ENCODE peak calls at places on chromosomes 7 and 10, in nine cellular contexts. U is IMR-90, G is left ventricle myocardium inferior, M is GM23248, I is BJ, X is colonic mucosa, F is mesendoderm, Y is aorta, H is mucosa of descending colon. C is an unnamed sample. For H3K36me3, the result is how much of the 10 kb centered on the place peaks cover.

GRCh38 chr10:64519831-64520230 is 998.6 kb downstream of the REEP3 start:
- DNase-seq in U (no peak), G (no peak), M (no peak), I (no peak), X (no peak), F (no peak), Y (no peak), H (no peak), C (no peak)

GRCh38 chr7:141184532-141185190 is 110.8 kb downstream of the TMEM178B start:
- DNase-seq in U (no peak), G (no peak), M (no peak), I (no peak), X (no peak), F (no peak), Y (no peak), H (no peak), C (no peak)

GRCh38 chr10:109737009-109737408 is 186.3 kb downstream of the XPNPEP1 start:
- DNase-seq in U (no peak), G (no peak), M (no peak), I (no peak), X (no peak), F (no peak), Y (no peak), H (no peak), C (no peak)

GRCh38 chr7:138510003-138510402 is 49.9 kb downstream of the TRIM24 start:
- DNase-seq in U (no peak), G (no peak), M (no peak), I (no peak), X (no peak), F (no peak), Y (no peak), H (no peak), C (no peak)

GRCh38 chr7:81632418-81632817 is 137.4 kb downstream of the HGF start:
- DNase-seq in U (peak), G (no peak), M (no peak), I (no peak), X (no peak), F (peak), Y (no peak), H (no peak), C (no peak)

GRCh38 chr7:46209611-46210170 is 288.6 kb upstream of the IGFBP3 start:
- DNase-seq in U (no peak), G (no peak), M (no peak), I (no peak), X (no peak), F (no peak), Y (no peak), H (no peak), C (no peak)

GRCh38 chr7:96831446-96831845 is 121.8 kb upstream of the SEM1 start:
- DNase-seq in U (no peak), G (no peak), M (no peak), I (no peak), X (no peak), F (no peak), Y (no peak), H (no peak), C (no peak)

GRCh38 chr10:70843333-70843732 is 27.6 kb downstream of the SGPL1 start:
- DNase-seq in U (no peak), G (no peak), M (no peak), I (no peak), X (no peak), F (no peak), Y (no peak), H (no peak), C (no peak)

GRCh38 chr10:16792675-16793074 is 24.5 kb downstream of the RSU1 start:
- DNase-seq in U (peak), G (peak), M (no peak), I (no peak), X (no peak), F (no peak), Y (peak), H (no peak), C (no peak)

GRCh38 chr7:158838238-158838637 is 8.9 kb upstream of the ESYT2 start:
- DNase-seq in U (no peak), G (no peak), M (no peak), I (no peak), X (no peak), F (no peak), Y (no peak), H (no peak), C (no peak)

GRCh38 chr7:155219947-155220769 is 77.5 kb upstream of the INSIG1 start:
- DNase-seq in U (no peak), G (no peak), M (peak), I (no peak), X (no peak), F (no peak), Y (peak), H (no peak), C (no peak)

GRCh38 chr7:108973075-108973474 is 403.4 kb downstream of the DNAJB9 start:
- DNase-seq in U (no peak), G (no peak), M (no peak), I (no peak), X (no peak), F (peak), Y (no peak), H (no peak), C (no peak)

GRCh38 chr10:120394446-120394845 is 62.6 kb upstream of the PLPP4 start:
- DNase-seq in U (no peak), G (no peak), M (no peak), I (no peak), X (no peak), F (no peak), Y (no peak), H (no peak), C (no peak)

GRCh38 chr7:36668080-36668479 is 56.2 kb downstream of the AOAH start:
- DNase-seq in U (peak), G (no peak), M (peak), I (no peak), X (no peak), F (no peak), Y (no peak), H (no peak), C (no peak)

GRCh38 chr10:122149607-122150505 is 121.2 kb upstream of the BTBD16 start:
- DNase-seq in U (no peak), G (peak), M (peak), I (no peak), X (no peak), F (no peak), Y (peak), H (no peak), C (no peak)

GRCh38 chr7:122148081-122148480 is 4.0 kb upstream of the AASS start:
- DNase-seq in U (no peak), G (no peak), M (no peak), I (no peak), X (no peak), F (no peak), Y (no peak), H (no peak), C (no peak)

GRCh38 chr7:55502209-55502608 is 70.1 kb downstream of the VOPP1 start:
- DNase-seq in U (no peak), G (no peak), M (no peak), I (no peak), X (no peak), F (no peak), Y (no peak), H (no peak), C (no peak)

GRCh38 chr7:55505259-55505658 is 67.0 kb downstream of the VOPP1 start:
- DNase-seq in U (no peak), G (no peak), M (no peak), I (no peak), X (no peak), F (no peak), Y (no peak), H (no peak), C (no peak)

GRCh38 chr7:55502988-55503514 is 69.3 kb downstream of the VOPP1 start:
- DNase-seq in U (no peak), G (no peak), M (no peak), I (no peak), X (no peak), F (no peak), Y (no peak), H (no peak), C (no peak)

GRCh38 chr7:55507743-55508142 is 64.6 kb downstream of the VOPP1 start:
- DNase-seq in U (no peak), G (no peak), M (no peak), I (no peak), X (no peak), F (no peak), Y (no peak), H (no peak), C (no peak)

GRCh38 chr7:55504093-55504859 is 68.0 kb downstream of the VOPP1 start:
- DNase-seq in U (peak), G (no peak), M (peak), I (no peak), X (no peak), F (peak), Y (no peak), H (no peak), C (no peak)
- H3K36me3 ChIP-seq in U (under half), G (under half), M (under half), I (under half), X (under half), F (under half), Y (under half), H (under half), C (under half)

GRCh38 chr10:75432176-75432575 is 752 bp downstream of the LRMDA start:
- DNase-seq in U (no peak), G (no peak), M (no peak), I (no peak), X (no peak), F (no peak), Y (no peak), H (peak), C (no peak)
- H3K4me3 ChIP-seq in U (no peak), G (peak), M (no peak), I (no peak), X (no peak), F (no peak), Y (no peak), H (no peak), C (no peak)

GRCh38 chr7:6422926-6423632 is 24.7 kb downstream of the DAGLB start:
- DNase-seq in U (no peak), G (peak), M (no peak), I (no peak), X (no peak), F (no peak), Y (no peak), H (no peak), C (no peak)

GRCh38 chr7:6425948-6426347 is 21.8 kb downstream of the DAGLB start:
- DNase-seq in U (no peak), G (no peak), M (no peak), I (no peak), X (no peak), F (no peak), Y (no peak), H (no peak), C (no peak)

GRCh38 chr7:6422095-6422494 is 25.7 kb downstream of the DAGLB start:
- DNase-seq in U (no peak), G (no peak), M (no peak), I (no peak), X (no peak), F (no peak), Y (no peak), H (no peak), C (no peak)

GRCh38 chr7:6424702-6425072 is 23.1 kb downstream of the DAGLB start:
- DNase-seq in U (no peak), G (no peak), M (no peak), I (no peak), X (no peak), F (no peak), Y (no peak), H (no peak), C (no peak)

GRCh38 chr7:6423942-6424701 is 23.6 kb downstream of the DAGLB start:
- DNase-seq in U (no peak), G (no peak), M (peak), I (no peak), X (peak), F (peak), Y (no peak), H (peak), C (no peak)
- H3K36me3 ChIP-seq in U (half or more), G (half or more), M (under half), I (under half), X (under half), F (under half), Y (under half), H (under half), C (half or more)

GRCh38 chr7:151249732-151250072 is 1.2 kb upstream of the SMARCD3 start:
- DNase-seq in U (peak), G (peak), M (peak), I (no peak), X (peak), F (peak), Y (peak), H (peak), C (peak)
- H3K4me3 ChIP-seq in U (no peak), G (peak), M (peak), I (no peak), X (no peak), F (no peak), Y (peak), H (no peak), C (no peak)

GRCh38 chr10:61554925-61555324 is 101.7 kb upstream of the TMEM26 start:
- DNase-seq in U (no peak), G (no peak), M (no peak), I (no peak), X (no peak), F (no peak), Y (no peak), H (no peak), C (no peak)
- H3K36me3 ChIP-seq in U (under half), G (under half), M (under half), I (under half), X (under half), F (under half), Y (under half), H (under half), C (under half)

GRCh38 chr7:117118579-117119180 is 165.4 kb downstream of the ST7 start:
- DNase-seq in U (no peak), G (no peak), M (no peak), I (no peak), X (no peak), F (peak), Y (no peak), H (no peak), C (no peak)

GRCh38 chr7:117122536-117122935 is 169.2 kb downstream of the ST7 start:
- DNase-seq in U (no peak), G (no peak), M (no peak), I (no peak), X (no peak), F (no peak), Y (no peak), H (no peak), C (no peak)

GRCh38 chr7:117116221-117116620 is 162.9 kb downstream of the ST7 start:
- DNase-seq in U (no peak), G (no peak), M (no peak), I (no peak), X (no peak), F (no peak), Y (no peak), H (no peak), C (no peak)

GRCh38 chr7:117117172-117117571 is 163.9 kb downstream of the ST7 start:
- DNase-seq in U (no peak), G (no peak), M (no peak), I (no peak), X (no peak), F (no peak), Y (no peak), H (no peak), C (no peak)

GRCh38 chr7:117119192-117119924 is 166.1 kb downstream of the ST7 start:
- DNase-seq in U (peak), G (peak), M (peak), I (no peak), X (peak), F (peak), Y (peak), H (peak), C (peak)
- H3K4me3 ChIP-seq in U (no peak), G (no peak), M (no peak), I (no peak), X (no peak), F (no peak), Y (no peak), H (no peak), C (no peak)

GRCh38 chr10:124994573-124995473 is 52.9 kb downstream of the ZRANB1 start:
- DNase-seq in U (no peak), G (peak), M (no peak), I (no peak), X (no peak), F (no peak), Y (no peak), H (peak), C (peak)

GRCh38 chr10:124995605-124996004 is 53.7 kb downstream of the ZRANB1 start:
- DNase-seq in U (no peak), G (no peak), M (no peak), I (no peak), X (no peak), F (no peak), Y (peak), H (peak), C (peak)

GRCh38 chr10:124997246-124997790 is 55.4 kb downstream of the ZRANB1 start:
- DNase-seq in U (no peak), G (no peak), M (no peak), I (no peak), X (no peak), F (no peak), Y (peak), H (peak), C (no peak)

GRCh38 chr10:124996854-124997215 is 54.9 kb downstream of the ZRANB1 start:
- DNase-seq in U (no peak), G (peak), M (no peak), I (no peak), X (no peak), F (no peak), Y (peak), H (no peak), C (peak)

DNA sequence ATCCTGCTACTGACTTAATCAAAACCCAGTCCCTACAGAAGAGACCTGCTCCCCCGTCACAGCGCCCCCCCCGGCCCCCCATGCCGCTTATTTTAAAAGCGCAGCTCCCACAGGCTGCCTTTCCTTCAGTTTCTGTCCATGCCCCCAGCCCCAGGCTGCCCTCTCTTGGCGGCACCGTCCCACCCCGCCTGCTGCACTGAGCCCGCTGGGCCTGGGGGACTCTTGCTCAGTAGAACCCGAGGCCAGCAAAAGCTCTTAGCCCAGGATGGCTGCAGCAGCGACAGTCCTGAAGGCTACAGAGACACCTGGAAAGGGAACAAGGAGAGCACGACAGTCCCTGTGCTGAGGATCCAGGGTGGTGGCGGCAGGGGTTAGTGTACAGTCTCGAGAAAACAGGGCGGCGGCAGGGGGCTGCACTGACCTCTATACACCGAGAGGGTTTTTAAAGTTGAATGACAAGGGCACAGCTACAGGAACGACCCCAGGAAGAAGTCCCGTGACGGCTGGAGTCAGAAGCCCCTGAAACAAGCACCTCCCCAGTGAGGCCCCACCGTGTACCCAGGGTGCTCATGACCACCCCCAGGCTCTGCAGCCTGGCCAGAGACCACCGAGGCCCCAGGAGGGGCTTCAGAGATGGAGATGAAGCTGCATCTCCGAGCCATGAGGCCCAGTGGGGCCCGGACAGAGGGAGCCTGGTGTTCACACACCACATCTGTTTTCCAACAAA is 54.4 kb downstream of the ZRANB1 start:
- DNase-seq in U (no peak), G (peak), M (no peak), I (no peak), X (no peak), F (no peak), Y (peak), H (peak), C (peak)
- H3K36me3 ChIP-seq in U (half or more), G (half or more), M (under half), I (half or more), X (under half), F (under half), Y (under half), H (under half), C (under half)

GRCh38 chr10:78035437-78035836 is 1.8 kb downstream of the RPS24 start:
- DNase-seq in U (no peak), G (no peak), M (no peak), I (no peak), X (no peak), F (no peak), Y (no peak), H (no peak), C (no peak)
- H3K4me3 ChIP-seq in U (no peak), G (no peak), M (peak), I (no peak), X (no peak), F (no peak), Y (no peak), H (no peak), C (no peak)

GRCh38 chr10:84179059-84179710 is 5.6 kb downstream of the GPR15LG start:
- DNase-seq in U (peak), G (no peak), M (peak), I (peak), X (no peak), F (no peak), Y (no peak), H (peak), C (no peak)
- H3K36me3 ChIP-seq in U (under half), G (under half), M (under half), I (under half), X (under half), F (under half), Y (under half), H (under half), C (under half)

GRCh38 chr7:101122933-101123702 is 3.8 kb upstream of the SERPINE1 start:
- DNase-seq in U (no peak), G (no peak), M (no peak), I (no peak), X (no peak), F (no peak), Y (no peak), H (no peak), C (no peak)
- H3K4me3 ChIP-seq in U (no peak), G (peak), M (peak), I (no peak), X (no peak), F (no peak), Y (no peak), H (no peak), C (no peak)

C was measured in lung.